ENCODE peak calls at places on chromosomes 4 and X, in ten cellular contexts. H is fibroblast of the conjunctiva; Q is NCI-H69; E is iris pigment epithelial cell; S is AG10803; F is substantia nigra; L is stimulated activated naive CD4-positive, alpha-beta T cell treated with Interleukin-2 at 50 U/mL for 16 hours; Z is activated CD4-positive, alpha-beta T cell treated with anti-CD3 and anti-CD28 coated beads, Interleukin-2, amount 10 ng/mL, durations not matched to agents 7 days and 5 days; M is neuronal stem cell; J is fibroblast of mammary gland. K is an unnamed sample.

GRCh38 chr4:152245706-152246105 is 290.2 kb downstream of the FBXW7 start:
- DNase-seq in J (no peak), H (no peak), M (no peak), Z (no peak), E (no peak), S (peak; percentile 25), F (no peak), L (no peak), Q (no peak), K (peak; percentile 82)

GRCh38 chrX:108696690-108697089 is 39.7 kb downstream of the IRS4 start:
- DNase-seq in L (no peak), M (no peak), Z (no peak), S (no peak), E (peak; percentile 24), F (no peak), Q (no peak), H (no peak), J (peak; percentile 18), K (no peak)

GRCh38 chrX:13159886-13160285 is 115.5 kb upstream of the FAM9C start:
- DNase-seq in Q (no peak), M (no peak), J (no peak), L (no peak), Z (no peak), H (no peak), E (no peak), S (peak; percentile 67), F (no peak), K (no peak)

GRCh38 chrX:49176421-49177326 is 5.0 kb downstream of the PLP2 start:
- DNase-seq in L (no peak), Q (no peak), M (no peak), S (no peak), F (no peak), Z (no peak), H (no peak), J (no peak), E (no peak), K (no peak)

GRCh38 chrX:37685452-37686347 is at the start of gene XK:
- DNase-seq in M (peak; percentile 11), L (peak; percentile 31), S (no peak), J (peak; percentile 11), F (no peak), Q (peak; percentile 92), H (no peak), E (peak; percentile 14), Z (peak; percentile 37), K (peak; percentile 4)

GRCh38 chrX:17278961-17279360 is 96.0 kb upstream of the NHS start:
- DNase-seq in Z (no peak), S (no peak), E (no peak), F (no peak), Q (no peak), J (no peak), M (no peak), H (no peak), L (no peak), K (no peak)

GRCh38 chrX:123964155-123964554 is 2.6 kb downstream of the STAG2 start:
- DNase-seq in F (no peak), M (no peak), Z (no peak), S (peak; percentile 12), L (no peak), Q (peak; percentile 2), J (peak; percentile 30), H (no peak), E (peak; percentile 50), K (peak; percentile 42)

GRCh38 chr4:170026253-170026991 is at the start of gene MFAP3L:
- DNase-seq in M (peak; percentile 89), J (peak; percentile 79), H (peak; percentile 63), Z (peak; percentile 71), E (peak; percentile 93), L (peak; percentile 79), S (peak; percentile 92), F (peak; percentile 83), Q (peak; percentile 92), K (peak; percentile 90)

GRCh38 chr4:6777636-6778281 is 4.8 kb upstream of the KIAA0232 start:
- DNase-seq in L (no peak), E (no peak), F (no peak), M (no peak), S (no peak), Q (no peak), J (no peak), H (no peak), Z (no peak), K (no peak)

GRCh38 chr4:40445671-40446070 is 110.5 kb downstream of the CHRNA9 start:
- DNase-seq in L (no peak), S (no peak), Q (no peak), Z (no peak), F (no peak), J (no peak), M (no peak), H (no peak), E (no peak), K (no peak)

GRCh38 chr4:137677851-137678250 is 145.6 kb upstream of the PCDH18 start:
- DNase-seq in S (peak; percentile 81), Z (no peak), Q (no peak), E (peak; percentile 60), L (no peak), M (no peak), J (peak; percentile 90), F (no peak), H (no peak), K (peak; percentile 92)

GRCh38 chr4:23135792-23136645 is 443.3 kb downstream of the GBA3 start:
- DNase-seq in S (peak; percentile 30), J (peak; percentile 42), F (no peak), E (peak; percentile 37), Z (peak; percentile 21), L (no peak), M (peak; percentile 73), Q (peak; percentile 75), H (peak; percentile 13), K (peak; percentile 25)

GRCh38 chr4:52105276-52105675 is 54.2 kb downstream of the SPATA18 start:
- DNase-seq in H (no peak), Z (no peak), Q (no peak), E (no peak), S (no peak), M (no peak), L (no peak), J (no peak), F (no peak), K (no peak)

GRCh38 chrX:85089321-85089840 is 85.7 kb downstream of the APOOL start:
- DNase-seq in Z (no peak), L (no peak), E (no peak), M (no peak), F (no peak), Q (no peak), J (no peak), S (no peak), H (no peak), K (no peak)

GRCh38 chrX:3779546-3779945 is 66.1 kb upstream of the PRKX start:
- DNase-seq in F (no peak), Z (no peak), J (no peak), S (no peak), Q (no peak), L (no peak), M (no peak), H (no peak), E (no peak), K (no peak)

GRCh38 chrX:106874075-106874474 is 29.1 kb downstream of the RIPPLY1 start:
- DNase-seq in L (no peak), Z (no peak), F (no peak), M (no peak), H (no peak), Q (peak; percentile 48), E (peak; percentile 37), J (peak; percentile 51), S (peak; percentile 24), K (peak; percentile 31)

GRCh38 chr4:84498203-84499026 is 677 bp downstream of the NKX6-1 start:
- DNase-seq in H (no peak), E (peak; percentile 18), Z (no peak), M (no peak), Q (peak; percentile 61), L (no peak), F (no peak), J (peak; percentile 25), S (peak; percentile 29), K (peak; percentile 47)

GRCh38 chr4:40916880-40917279 is 167.1 kb downstream of the NSUN7 start:
- DNase-seq in F (peak; percentile 17), S (peak; percentile 22), J (peak; percentile 57), Q (peak; percentile 28), Z (peak; percentile 48), L (peak; percentile 18), E (peak; percentile 31), H (no peak), M (no peak), K (peak; percentile 26)

GRCh38 chr4:94436512-94436911 is 15.2 kb upstream of the PDLIM5 start:
- DNase-seq in F (no peak), L (no peak), Z (no peak), E (no peak), Q (peak; percentile 6), H (no peak), J (no peak), S (no peak), M (no peak), K (no peak)

GRCh38 chr4:184649971-184650855 is 675 bp downstream of the PRIMPOL start:
- DNase-seq in E (peak; percentile 67), M (peak; percentile 11), Q (peak; percentile 43), H (no peak), L (no peak), J (peak; percentile 63), F (no peak), Z (no peak), S (peak; percentile 43), K (peak; percentile 55)

GRCh38 chr4:95693594-95693993 is 144.8 kb upstream of the UNC5C start:
- DNase-seq in S (no peak), F (no peak), H (no peak), E (peak; percentile 32), Z (no peak), Q (peak; percentile 23), L (no peak), J (peak; percentile 12), M (no peak), K (no peak)

GRCh38 chrX:119899125-119899524 is 3.4 kb downstream of the AKAP14 start:
- DNase-seq in J (no peak), S (no peak), L (no peak), H (no peak), Q (peak; percentile 50), Z (no peak), E (no peak), M (no peak), F (no peak), K (no peak)

GRCh38 chr4:143420227-143420626 is 83.6 kb downstream of the GAB1 start:
- DNase-seq in J (no peak), L (no peak), H (no peak), M (no peak), Z (no peak), E (no peak), S (no peak), Q (no peak), F (no peak), K (no peak)

GRCh38 chr4:89307446-89308160 is at the start of gene GPRIN3:
- DNase-seq in M (peak; percentile 55), H (no peak), L (peak; percentile 73), Z (peak; percentile 61), S (peak; percentile 16), E (peak; percentile 27), Q (peak; percentile 91), J (peak; percentile 6), F (peak; percentile 17), K (peak; percentile 9)

GRCh38 chrX:134472041-134472440 is 12.1 kb downstream of the HPRT1 start:
- DNase-seq in J (no peak), Z (no peak), L (no peak), S (no peak), F (no peak), E (no peak), Q (no peak), H (no peak), M (no peak), K (no peak)

GRCh38 chrX:72079607-72080006 is 52.1 kb downstream of the RTL5 start:
- DNase-seq in L (no peak), M (no peak), J (no peak), Z (no peak), S (no peak), F (no peak), E (no peak), H (no peak), Q (no peak), K (no peak)

GRCh38 chr4:61374612-61374920 is 174.4 kb downstream of the ADGRL3 start:
- DNase-seq in L (no peak), J (peak; percentile 5), M (no peak), Q (peak; percentile 42), Z (no peak), F (no peak), S (no peak), E (peak; percentile 75), H (peak; percentile 53), K (no peak)

GRCh38 chr4:182449186-182449880 is 206.1 kb downstream of the TENM3 start:
- DNase-seq in M (no peak), E (peak; percentile 56), S (no peak), F (peak; percentile 22), Q (peak; percentile 83), H (no peak), Z (no peak), J (peak; percentile 60), L (no peak), K (no peak)

K was measured in EH.